ENCODE peak calls at places on chromosomes 13 and 19, in six cellular contexts. K is HCT116, C is H1, H is K562, F is HepG2, T is GM12878. W is an unnamed sample.

GRCh38 chr19:37217855-37218591 is at the start of gene ZNF383:
- DNase-seq in K (peak), C (peak), H (peak), F (peak), T (peak), W (peak)

GRCh38 chr13:113116206-113116800 is 6.3 kb upstream of the F10 start:
- DNase-seq in K (no peak), C (no peak), H (no peak), F (no peak), T (no peak), W (no peak)

GRCh38 chr19:1108291-1109031 is 4.7 kb downstream of the GPX4 start:
- DNase-seq in K (no peak), C (no peak), H (no peak), F (no peak), T (no peak), W (no peak)

GRCh38 chr13:43686557-43686956 is 100.2 kb downstream of the ENOX1 start:
- DNase-seq in K (no peak), C (no peak), H (peak), F (peak), T (no peak), W (peak)

GRCh38 chr19:10820173-10820572 is 15.8 kb downstream of the TMED1 start:
- DNase-seq in K (no peak), C (no peak), H (peak), F (no peak), T (no peak), W (no peak)

GRCh38 chr13:105436946-105437345 is 1098.5 kb downstream of the EFNB2 start:
- DNase-seq in K (no peak), C (no peak), H (no peak), F (no peak), T (no peak), W (no peak)

GRCh38 chr13:27012482-27013197 is 159.0 kb downstream of the USP12 start:
- DNase-seq in K (no peak), C (no peak), H (no peak), F (no peak), T (no peak), W (no peak)

GRCh38 chr13:22482496-22483000 is 698.2 kb upstream of the SGCG start:
- DNase-seq in K (no peak), C (no peak), H (no peak), F (no peak), T (no peak), W (no peak)

GRCh38 chr19:11092181-11092538 is 2.9 kb downstream of the LDLR start:
- DNase-seq in K (peak), C (no peak), H (no peak), F (peak), T (no peak), W (no peak)

GRCh38 chr13:28043224-28043623 is 54.7 kb upstream of the URAD start:
- DNase-seq in K (no peak), C (no peak), H (no peak), F (no peak), T (no peak), W (no peak)

GRCh38 chr19:4234142-4234861 is 5.0 kb downstream of the EBI3 start:
- DNase-seq in K (no peak), C (no peak), H (no peak), F (peak), T (no peak), W (no peak)

DNA sequence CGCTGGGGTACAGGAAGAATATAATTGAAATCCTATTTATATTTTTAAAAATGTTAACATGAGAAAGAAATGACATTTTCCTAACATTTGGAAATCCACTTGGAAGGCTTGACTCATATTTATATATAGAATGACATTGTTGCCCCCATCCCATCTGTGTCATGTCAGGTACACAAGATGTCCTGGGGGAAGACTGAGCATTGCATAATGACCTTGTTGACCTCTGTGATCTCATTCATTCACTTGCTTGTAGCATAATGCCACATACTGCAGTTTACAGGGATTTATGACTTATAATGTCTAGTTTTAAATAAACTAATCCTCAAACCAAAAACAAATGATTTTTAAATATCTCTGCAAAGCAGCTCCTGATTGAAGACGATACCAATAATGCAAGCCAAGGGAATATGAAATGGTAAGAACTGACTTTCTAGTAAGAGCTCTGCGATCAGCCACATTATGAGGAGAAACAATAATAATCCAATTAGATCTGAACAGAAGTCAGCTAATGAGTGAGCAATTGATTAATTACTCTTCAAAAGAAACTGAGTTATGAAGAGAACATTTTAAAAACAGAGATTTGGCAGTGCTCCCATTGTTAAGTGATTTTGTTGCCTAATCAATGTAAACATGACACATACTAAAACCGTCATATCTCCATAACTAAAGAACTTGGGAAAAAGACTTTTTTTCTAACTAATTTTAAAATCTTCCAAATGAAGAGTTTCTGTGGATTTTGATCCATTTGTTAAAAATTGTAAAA is 21.2 kb upstream of the VWA8 start:
- DNase-seq in K (no peak), C (no peak), H (no peak), F (no peak), T (no peak), W (no peak)
- TF ChIP-seq ZNF274 in K (no peak), C (no peak), H (no peak), F (no peak), T (no peak), W (no peak)

GRCh38 chr19:35757231-35757748 is 461 bp upstream of the HSPB6 start:
- DNase-seq in K (no peak), C (no peak), H (peak), F (peak), T (no peak), W (no peak)

GRCh38 chr19:35755160-35755549 is 1.7 kb downstream of the HSPB6 start:
- DNase-seq in K (no peak), C (no peak), H (no peak), F (no peak), T (no peak), W (no peak)

GRCh38 chr19:35756373-35757230 is at the start of gene HSPB6:
- DNase-seq in K (no peak), C (no peak), H (no peak), F (no peak), T (no peak), W (no peak)

GRCh38 chr19:35754365-35755139 is 2.3 kb downstream of the HSPB6 start:
- DNase-seq in K (no peak), C (no peak), H (no peak), F (no peak), T (no peak), W (no peak)

GRCh38 chr19:35755550-35756371 is 1.1 kb downstream of the HSPB6 start:
- DNase-seq in K (no peak), C (no peak), H (no peak), F (no peak), T (no peak), W (no peak)
- H3K4me3 ChIP-seq in K (no peak), C (peak), H (no peak), F (no peak), T (no peak), W (no peak)

DNA sequence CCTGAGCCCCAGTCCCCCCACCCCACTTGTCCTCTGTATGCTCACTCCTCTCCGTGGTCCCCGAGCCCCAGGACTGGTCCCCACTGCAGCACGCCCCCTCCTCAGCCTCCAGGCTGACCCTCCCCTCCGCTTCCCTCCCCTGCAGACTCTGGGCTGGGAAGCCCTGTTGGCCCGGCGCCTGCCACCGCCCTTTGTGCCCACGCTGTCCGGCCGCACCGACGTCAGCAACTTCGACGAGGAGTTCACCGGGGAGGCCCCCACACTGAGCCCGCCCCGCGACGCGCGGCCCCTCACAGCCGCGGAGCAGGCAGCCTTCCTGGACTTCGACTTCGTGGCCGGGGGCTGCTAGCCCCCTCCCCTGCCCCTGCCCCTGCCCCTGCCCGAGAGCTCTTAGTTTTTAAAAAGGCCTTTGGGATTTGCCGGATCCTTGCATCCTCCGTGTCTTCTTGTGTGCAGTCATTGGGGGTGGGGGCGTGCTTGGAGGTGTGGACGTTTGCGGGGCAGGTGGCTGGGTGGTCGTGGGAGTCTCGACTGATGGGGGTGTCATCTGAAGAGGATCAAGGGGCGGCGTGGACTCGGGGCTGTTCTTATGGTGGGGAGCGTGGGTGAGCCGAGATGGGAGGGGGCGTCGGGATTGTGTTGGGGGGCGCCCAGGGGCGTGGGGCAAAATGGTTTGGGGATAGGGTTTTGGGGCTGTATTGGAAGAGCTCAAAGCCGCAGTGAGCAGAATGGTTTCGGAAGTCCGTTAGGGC is 3.5 kb downstream of the PTGER1 start:
- DNase-seq in K (no peak), C (no peak), H (no peak), F (no peak), T (no peak), W (no peak)
- TF ChIP-seq YY1 in K (no peak), C (no peak), H (no peak), F (no peak), T (no peak), W (no peak)

GRCh38 chr13:39347926-39348901 is 254.8 kb downstream of the LHFPL6 start:
- DNase-seq in K (no peak), C (peak), H (no peak), F (no peak), T (no peak), W (peak)
- TF ChIP-seq ZNF274 in K (no peak), C (no peak), H (no peak), F (no peak), T (no peak), W (no peak)

GRCh38 chr19:48203794-48204628 is 33.5 kb downstream of the ZSWIM9 start:
- DNase-seq in K (peak), C (peak), H (peak), F (peak), T (peak), W (peak)
- H3K4me3 ChIP-seq in K (peak), C (peak), H (peak), F (peak), T (peak), W (peak)

DNA sequence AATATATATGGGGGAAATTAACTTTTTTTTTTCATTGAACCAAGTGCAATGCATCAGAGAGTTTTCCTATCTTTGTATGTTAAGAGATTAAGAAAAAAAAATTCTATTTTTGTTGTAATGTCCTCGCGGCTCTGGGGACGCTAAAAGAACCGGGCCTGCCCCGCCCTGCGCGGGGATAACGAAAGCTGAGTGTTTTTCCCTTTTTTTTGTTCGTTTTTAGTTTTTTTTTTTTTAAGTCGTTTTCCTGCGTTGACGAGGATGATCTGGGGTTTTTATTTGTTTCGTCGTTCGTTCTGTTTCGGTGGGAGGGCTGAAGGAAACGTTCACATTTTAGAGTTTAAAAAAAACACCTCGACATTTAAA is 5.7 kb downstream of the LYL1 start:
- DNase-seq in K (no peak), C (no peak), H (peak), F (no peak), T (no peak), W (no peak)
- TF ChIP-seq YY1 in K (no peak), C (no peak), H (no peak), F (no peak), T (no peak), W (no peak)

GRCh38 chr13:24911135-24911524 is 147.2 kb downstream of the RNF17 start:
- DNase-seq in K (no peak), C (no peak), H (peak), F (no peak), T (no peak), W (no peak)
- TF ChIP-seq ZNF274 in K (no peak), C (no peak), H (no peak), F (no peak), T (no peak), W (no peak)

W was measured in NT2/D1.